ENCODE peak calls at places on chromosomes 12 and 14, in five cellular contexts. M is Karpas-422; A is fibroblast of lung; X is activated CD4-positive, alpha-beta T cell treated with anti-CD3 and anti-CD28 coated beads for 4 hours; P is NCI-H146. F is an unnamed sample.

GRCh38 chr12:116934908-116935698 is 24.4 kb downstream of the FBXW8 start:
- DNase-seq in M (no peak), A (no peak), X (no peak), P (no peak), F (no peak)

GRCh38 chr12:92271341-92271740 is 125.7 kb upstream of the BTG1 start:
- DNase-seq in M (no peak), A (no peak), X (no peak), P (no peak), F (no peak)

GRCh38 chr12:128111951-128112350 is 155.0 kb upstream of the TMEM132C start:
- DNase-seq in M (no peak), A (no peak), X (no peak), P (no peak), F (no peak)

GRCh38 chr14:95597784-95598204 is 62.9 kb downstream of the GLRX5 start:
- DNase-seq in M (no peak), A (peak), X (no peak), P (peak), F (peak)

GRCh38 chr14:69539631-69540410 is 34.9 kb downstream of the CCDC177 start:
- DNase-seq in M (no peak), A (peak), X (no peak), P (no peak), F (peak)

GRCh38 chr14:35879141-35879648 is 53.1 kb downstream of the BRMS1L start:
- DNase-seq in M (no peak), A (peak), X (no peak), P (no peak), F (no peak)

GRCh38 chr14:91835920-91836843 is 31.2 kb downstream of the TC2N start:
- DNase-seq in M (no peak), A (no peak), X (peak), P (peak), F (peak)

GRCh38 chr14:78238141-78238540 is 68.0 kb downstream of the NRXN3 start:
- DNase-seq in M (no peak), A (no peak), X (no peak), P (no peak), F (no peak)

GRCh38 chr12:21607701-21608100 is 3.1 kb upstream of the GYS2 start:
- DNase-seq in M (peak), A (peak), X (no peak), P (no peak), F (no peak)

GRCh38 chr12:90816353-90817089 is 138.5 kb downstream of the CCER1 start:
- DNase-seq in M (no peak), A (peak), X (no peak), P (no peak), F (no peak)

GRCh38 chr12:122834229-122834920 is 882 bp upstream of the HIP1R start:
- DNase-seq in M (peak), A (peak), X (no peak), P (peak), F (peak)

GRCh38 chr14:43503508-43503907 is 1003.6 kb downstream of the FSCB start:
- DNase-seq in M (peak), A (no peak), X (no peak), P (peak), F (no peak)

GRCh38 chr14:70257526-70257925 is 68.8 kb upstream of the SLC8A3 start:
- DNase-seq in M (peak), A (no peak), X (no peak), P (peak), F (no peak)

GRCh38 chr12:98572010-98572409 is 21.5 kb upstream of the SLC25A3 start:
- DNase-seq in M (peak), A (no peak), X (no peak), P (no peak), F (no peak)

GRCh38 chr14:103742499-103743255 is 27.1 kb downstream of the ZFYVE21 start:
- DNase-seq in M (no peak), A (no peak), X (no peak), P (no peak), F (no peak)

GRCh38 chr14:65255583-65256443 is 153.5 kb upstream of the MAX start:
- DNase-seq in M (no peak), A (no peak), X (no peak), P (no peak), F (no peak)

GRCh38 chr12:96908170-96908675 is 1.2 kb downstream of the NEDD1 start:
- DNase-seq in M (no peak), A (no peak), X (peak), P (peak), F (no peak)

GRCh38 chr14:35365130-35366047 is 39.2 kb downstream of the NFKBIA start:
- DNase-seq in M (no peak), A (peak), X (peak), P (no peak), F (peak)

GRCh38 chr14:104100171-104101085 is 14.9 kb downstream of the ASPG start:
- DNase-seq in M (no peak), A (no peak), X (no peak), P (no peak), F (no peak)

GRCh38 chr12:82857911-82858533 is 171.3 kb downstream of the TMTC2 start:
- DNase-seq in M (no peak), A (no peak), X (no peak), P (no peak), F (no peak)